ENCODE peak calls at places on chromosomes 11 and 22, in nine cellular contexts. B, R, E, A, J, W, X, T and Z are unnamed samples.

GRCh38 chr22:21791635-21792625 is 56.3 kb upstream of the YPEL1 start:
- DNase-seq in J (no peak), R (no peak), B (no peak), E (peak; percentile 71), T (peak; percentile 40), X (peak; percentile 62), A (no peak), W (no peak), Z (no peak)

GRCh38 chr11:10484461-10485180 is 29.6 kb downstream of the AMPD3 start:
- DNase-seq in X (no peak), A (no peak), R (no peak), T (no peak), W (peak; percentile 57), B (no peak), E (no peak), J (no peak), Z (no peak)

GRCh38 chr22:33575041-33575440 is 345.2 kb downstream of the LARGE1 start:
- DNase-seq in R (no peak), A (no peak), B (no peak), W (no peak), X (no peak), J (no peak), E (no peak), T (no peak), Z (no peak)

GRCh38 chr22:22871536-22872278 is 15.9 kb upstream of the IGLL5 start:
- DNase-seq in T (no peak), W (no peak), X (no peak), B (no peak), A (no peak), R (no peak), J (no peak), E (no peak), Z (no peak)

GRCh38 chr22:24514241-24515024 is 19.3 kb downstream of the UPB1 start:
- DNase-seq in E (peak; percentile 76), J (no peak), W (no peak), R (no peak), X (no peak), A (no peak), T (no peak), B (no peak), Z (no peak)

GRCh38 chr11:86459682-86460460 is 85.2 kb downstream of the CCDC81 start:
- DNase-seq in E (no peak), R (peak; percentile 8), W (peak; percentile 79), T (peak; percentile 95), X (peak; percentile 95), B (no peak), A (peak; percentile 83), J (peak; percentile 99), Z (no peak)

GRCh38 chr11:43992834-43993637 is 50.6 kb downstream of the C11orf96 start:
- DNase-seq in T (peak; percentile 52), X (peak; percentile 53), J (no peak), A (no peak), E (peak; percentile 11), R (no peak), W (no peak), B (no peak), Z (no peak)

GRCh38 chr11:62552465-62552782 is 5.8 kb upstream of the AHNAK start:
- DNase-seq in E (no peak), J (no peak), R (peak; percentile 67), T (peak; percentile 35), X (peak; percentile 60), B (peak; percentile 53), W (no peak), A (no peak), Z (no peak)

GRCh38 chr11:36211735-36212430 is 77.3 kb downstream of the COMMD9 start:
- DNase-seq in T (no peak), E (no peak), W (no peak), R (peak; percentile 42), B (peak; percentile 59), A (no peak), X (no peak), J (no peak), Z (no peak)

GRCh38 chr11:74447720-74448119 is 19.6 kb downstream of the KCNE3 start:
- DNase-seq in R (no peak), E (no peak), W (no peak), B (no peak), A (no peak), J (no peak), X (no peak), T (no peak), Z (no peak)

GRCh38 chr11:74446445-74446844 is 20.9 kb downstream of the KCNE3 start:
- DNase-seq in A (no peak), W (no peak), T (no peak), X (no peak), B (no peak), R (no peak), J (no peak), E (no peak), Z (no peak)

GRCh38 chr11:74442601-74443000 is 24.7 kb downstream of the KCNE3 start:
- DNase-seq in A (no peak), B (no peak), E (no peak), X (peak; percentile 52), R (no peak), W (no peak), T (peak; percentile 42), J (no peak), Z (no peak)

GRCh38 chr11:74444173-74444832 is 23.0 kb downstream of the KCNE3 start:
- DNase-seq in T (no peak), A (no peak), R (peak; percentile 27), E (no peak), W (no peak), J (no peak), X (no peak), B (no peak), Z (peak; percentile 83)

GRCh38 chr11:74443071-74443864 is 24.1 kb downstream of the KCNE3 start:
- DNase-seq in E (no peak), T (peak; percentile 10), W (no peak), B (peak; percentile 45), A (no peak), J (peak; percentile 70), X (peak; percentile 11), R (peak; percentile 44), Z (peak; percentile 51)
- TF ChIP-seq CTCF in E (no peak), T (no peak), W (no peak), B (no peak), A (no peak), J (peak; percentile 26), X (no peak), R (peak; percentile 54), Z (no peak)

GRCh38 chr11:73252577-73253191 is 19.5 kb upstream of the P2RY6 start:
- DNase-seq in A (no peak), E (peak; percentile 41), R (peak; percentile 54), B (peak; percentile 42), W (peak; percentile 53), X (no peak), J (no peak), T (no peak), Z (no peak)
- TF ChIP-seq CTCF in A (no peak), E (peak; percentile 19), R (peak; percentile 10), B (peak; percentile 32), W (no peak), X (no peak), J (no peak), T (no peak), Z (no peak)

DNA sequence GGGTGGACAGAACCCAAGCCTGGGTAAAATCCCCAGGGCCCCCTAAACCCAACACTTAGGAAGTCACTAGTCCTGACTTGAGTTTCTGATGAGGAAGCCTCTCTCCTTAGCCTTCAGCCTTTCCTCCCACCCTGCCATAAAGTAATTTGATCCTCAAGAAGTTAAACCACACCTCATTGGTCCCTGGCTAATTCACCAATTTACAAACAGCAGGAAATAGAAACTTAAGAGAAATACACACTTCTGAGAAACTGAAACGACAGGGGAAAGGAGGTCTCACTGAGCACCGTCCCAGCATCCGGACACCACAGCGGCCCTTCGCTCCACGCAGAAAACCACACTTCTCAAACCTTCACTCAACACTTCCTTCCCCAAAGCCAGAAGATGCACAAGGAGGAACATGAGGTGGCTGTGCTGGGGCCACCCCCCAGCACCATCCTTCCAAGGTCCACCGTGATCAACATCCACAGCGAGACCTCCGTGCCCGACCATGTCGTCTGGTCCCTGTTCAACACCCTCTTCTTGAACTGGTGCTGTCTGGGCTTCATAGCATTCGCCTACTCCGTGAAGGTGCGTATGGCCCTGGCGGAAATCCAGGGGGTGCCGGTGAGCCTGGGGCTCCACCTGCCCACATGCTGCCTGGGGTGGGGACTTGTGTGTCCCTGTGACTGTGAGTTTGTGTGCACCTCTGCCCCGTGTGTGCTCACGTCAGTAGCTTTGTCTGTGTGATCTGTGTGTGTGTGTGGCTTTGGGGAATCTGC is at the start of gene IFITM1:
- DNase-seq in B (peak; percentile 60), R (peak; percentile 87), X (peak; percentile 84), A (peak; percentile 43), W (no peak), T (peak; percentile 91), E (peak; percentile 94), J (peak; percentile 57), Z (no peak)
- TF ChIP-seq CTCF in B (no peak), R (no peak), X (no peak), A (no peak), W (no peak), T (no peak), E (no peak), J (no peak), Z (no peak)

GRCh38 chr22:45866398-45867117 is 110.4 kb downstream of the WNT7B start:
- DNase-seq in A (no peak), W (peak; percentile 64), R (peak; percentile 53), E (no peak), T (no peak), J (no peak), X (no peak), B (peak; percentile 59), Z (no peak)

GRCh38 chr22:45867906-45868555 is 108.9 kb downstream of the WNT7B start:
- DNase-seq in X (no peak), B (no peak), R (peak; percentile 42), T (no peak), A (no peak), W (no peak), E (no peak), J (no peak), Z (no peak)

GRCh38 chr22:45865561-45866397 is 111.2 kb downstream of the WNT7B start:
- DNase-seq in A (no peak), R (peak; percentile 40), E (no peak), J (no peak), X (no peak), B (no peak), T (no peak), W (peak; percentile 58), Z (no peak)

GRCh38 chr22:45868586-45869443 is 108.1 kb downstream of the WNT7B start:
- DNase-seq in T (no peak), J (no peak), E (no peak), X (no peak), W (no peak), B (no peak), R (no peak), A (no peak), Z (no peak)

DNA sequence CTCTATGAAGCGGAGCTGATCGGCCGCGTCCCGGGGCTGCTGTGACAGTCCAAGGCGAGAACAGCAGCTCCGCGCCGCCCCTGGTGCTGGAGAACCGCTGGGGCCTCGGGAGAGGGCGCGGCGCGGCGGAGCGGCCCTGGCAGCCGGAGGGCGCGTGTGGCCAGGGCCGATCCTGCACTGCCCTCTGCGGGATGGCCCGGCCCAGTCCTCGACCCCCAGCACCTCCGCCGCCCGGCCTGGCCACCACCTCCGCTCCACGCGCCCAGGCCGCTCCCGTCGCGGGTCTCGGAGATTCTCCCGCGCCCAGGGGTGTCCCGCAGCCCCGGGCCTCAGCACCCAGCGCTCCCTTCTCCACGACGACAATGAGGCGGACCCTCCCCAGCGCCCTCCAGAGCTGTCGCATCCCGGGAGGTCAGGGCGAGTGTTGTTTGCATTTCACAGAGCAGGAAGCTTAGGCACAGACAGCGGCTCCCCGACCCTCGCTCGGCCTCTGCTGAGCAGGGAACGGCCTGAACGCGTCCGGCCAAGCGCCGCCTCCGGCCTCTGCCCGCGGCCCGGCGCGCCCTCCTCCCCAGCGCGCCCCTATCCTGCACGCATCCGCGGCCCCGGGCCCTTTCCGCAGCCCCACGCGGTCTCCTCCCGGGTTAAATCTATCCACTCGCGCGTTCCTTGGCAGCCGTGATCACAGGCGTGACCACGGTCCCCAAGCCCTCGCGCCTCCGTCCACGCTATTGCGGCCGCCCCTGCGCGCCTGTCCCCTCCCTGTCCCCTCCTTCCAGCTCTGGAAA is 109.7 kb downstream of the WNT7B start:
- DNase-seq in E (no peak), B (peak; percentile 83), W (no peak), X (no peak), A (no peak), T (no peak), J (no peak), R (peak; percentile 72), Z (no peak)
- TF ChIP-seq CTCF in E (no peak), B (peak; percentile 46), W (no peak), X (peak; percentile 40), A (peak; percentile 8), T (peak; percentile 25), J (peak; percentile 19), R (peak; percentile 53), Z (no peak)